ENCODE peak calls at places on chromosomes 7 and 10, in nine cellular contexts. One of them, this sample, is unnamed.

GRCh38 chr7:93374345-93374940 is 142.3 kb downstream of the VPS50 start:
- DNase-seq in upper lobe of right lung: no peak
- DNase-seq in stomach: no peak
- DNase-seq in K562: peak; percentile 21
- DNase-seq in H1: no peak
- DNase-seq in A549: peak; percentile 16
- DNase-seq in sigmoid colon: no peak
- DNase-seq in tibial artery: no peak
- DNase-seq in colonic mucosa: no peak
- DNase-seq in this sample: no peak

GRCh38 chr10:77771851-77772250 is 134.2 kb upstream of the KCNMA1 start:
- DNase-seq in sigmoid colon: no peak
- DNase-seq in upper lobe of right lung: no peak
- DNase-seq in A549: no peak
- DNase-seq in K562: no peak
- DNase-seq in H1: no peak
- DNase-seq in stomach: no peak
- DNase-seq in tibial artery: no peak
- DNase-seq in colonic mucosa: no peak
- DNase-seq in this sample: no peak

GRCh38 chr7:92331508-92331907 is 85.7 kb downstream of the ANKIB1 start:
- DNase-seq in tibial artery: no peak
- DNase-seq in colonic mucosa: no peak
- DNase-seq in stomach: no peak
- DNase-seq in upper lobe of right lung: no peak
- DNase-seq in sigmoid colon: no peak
- DNase-seq in H1: no peak
- DNase-seq in K562: no peak
- DNase-seq in A549: no peak
- DNase-seq in this sample: no peak

GRCh38 chr7:103134866-103135554 is 13.9 kb downstream of the NAPEPLD start:
- DNase-seq in sigmoid colon: no peak
- DNase-seq in upper lobe of right lung: no peak
- DNase-seq in K562: no peak
- DNase-seq in tibial artery: no peak
- DNase-seq in H1: no peak
- DNase-seq in colonic mucosa: no peak
- DNase-seq in stomach: no peak
- DNase-seq in A549: no peak
- DNase-seq in this sample: no peak

GRCh38 chr7:19665399-19666008 is 43.3 kb downstream of the POLR1F start:
- DNase-seq in colonic mucosa: no peak
- DNase-seq in K562: peak; percentile 23
- DNase-seq in stomach: no peak
- DNase-seq in A549: peak; percentile 28
- DNase-seq in sigmoid colon: no peak
- DNase-seq in tibial artery: no peak
- DNase-seq in H1: no peak
- DNase-seq in upper lobe of right lung: no peak
- DNase-seq in this sample: no peak

GRCh38 chr7:34523233-34523918 is 134.6 kb upstream of the NPSR1 start:
- DNase-seq in upper lobe of right lung: no peak
- DNase-seq in tibial artery: no peak
- DNase-seq in stomach: no peak
- DNase-seq in colonic mucosa: no peak
- DNase-seq in H1: no peak
- DNase-seq in A549: no peak
- DNase-seq in K562: no peak
- DNase-seq in sigmoid colon: no peak
- DNase-seq in this sample: no peak

GRCh38 chr7:135169141-135169935 is 1.2 kb downstream of the CYREN start:
- DNase-seq in A549: peak; percentile 71
- DNase-seq in K562: peak; percentile 81
- DNase-seq in colonic mucosa: peak; percentile 50
- DNase-seq in tibial artery: no peak
- DNase-seq in stomach: no peak
- DNase-seq in H1: peak; percentile 50
- DNase-seq in upper lobe of right lung: no peak
- DNase-seq in sigmoid colon: no peak
- DNase-seq in this sample: peak; percentile 58

GRCh38 chr7:107501593-107501992 is 31.7 kb downstream of the GPR22 start:
- DNase-seq in K562: peak; percentile 55
- DNase-seq in tibial artery: no peak
- DNase-seq in upper lobe of right lung: no peak
- DNase-seq in H1: no peak
- DNase-seq in stomach: no peak
- DNase-seq in colonic mucosa: peak; percentile 32
- DNase-seq in sigmoid colon: no peak
- DNase-seq in A549: peak; percentile 18
- DNase-seq in this sample: peak; percentile 62

GRCh38 chr7:121752706-121753105 is 120.3 kb upstream of the PTPRZ1 start:
- DNase-seq in colonic mucosa: no peak
- DNase-seq in stomach: no peak
- DNase-seq in tibial artery: no peak
- DNase-seq in sigmoid colon: no peak
- DNase-seq in A549: no peak
- DNase-seq in H1: no peak
- DNase-seq in K562: no peak
- DNase-seq in upper lobe of right lung: no peak
- DNase-seq in this sample: peak; percentile 1

GRCh38 chr7:5382281-5383041 is 41.2 kb downstream of the TNRC18 start:
- DNase-seq in colonic mucosa: no peak
- DNase-seq in sigmoid colon: peak; percentile 79
- DNase-seq in tibial artery: peak; percentile 38
- DNase-seq in H1: no peak
- DNase-seq in upper lobe of right lung: no peak
- DNase-seq in K562: peak; percentile 69
- DNase-seq in stomach: no peak
- DNase-seq in A549: no peak
- DNase-seq in this sample: no peak

GRCh38 chr10:82238291-82238690 is 363.3 kb downstream of the NRG3 start:
- DNase-seq in stomach: no peak
- DNase-seq in sigmoid colon: no peak
- DNase-seq in upper lobe of right lung: no peak
- DNase-seq in colonic mucosa: no peak
- DNase-seq in tibial artery: no peak
- DNase-seq in K562: no peak
- DNase-seq in A549: no peak
- DNase-seq in H1: no peak
- DNase-seq in this sample: no peak
- H3K9me3 ChIP-seq in stomach: no peaks in the 10 kb centered on the region
- H3K9me3 ChIP-seq in sigmoid colon: no peaks in the 10 kb centered on the region
- H3K9me3 ChIP-seq in upper lobe of right lung: no peaks in the 10 kb centered on the region
- H3K9me3 ChIP-seq in colonic mucosa: no peaks in the 10 kb centered on the region
- H3K9me3 ChIP-seq in tibial artery: no peaks in the 10 kb centered on the region
- H3K9me3 ChIP-seq in K562: no peaks in the 10 kb centered on the region
- H3K9me3 ChIP-seq in A549: peaks cover under 1% of the 10 kb centered on the region
- H3K9me3 ChIP-seq in H1: no peaks in the 10 kb centered on the region
- H3K9me3 ChIP-seq in this sample: no peaks in the 10 kb centered on the region

DNA sequence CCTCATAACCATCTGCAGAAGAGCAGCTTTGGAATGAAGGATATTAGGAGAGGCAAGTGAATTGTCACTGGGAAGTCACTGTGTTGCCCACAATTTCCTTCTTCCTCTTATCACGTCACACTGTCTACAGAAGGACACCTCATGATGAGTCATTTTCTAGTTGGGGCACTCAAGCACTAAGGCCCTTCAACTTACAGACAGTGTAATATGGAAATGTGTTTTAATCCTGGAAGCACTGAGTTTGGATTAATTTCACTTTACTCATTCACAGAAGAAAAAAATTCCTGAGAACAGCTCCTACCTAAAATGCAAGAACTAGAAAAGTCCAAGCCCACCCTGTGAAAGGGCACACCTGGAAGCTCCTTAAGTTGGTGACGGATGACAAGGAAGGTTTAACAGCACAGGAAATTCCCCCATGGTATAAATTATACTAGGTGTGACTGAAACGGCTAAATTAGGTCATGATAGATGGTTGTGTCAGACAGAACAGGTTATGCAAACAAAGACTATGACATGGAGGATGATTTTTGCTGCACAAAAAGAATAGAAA is 56.6 kb downstream of the PARD3 start:
- DNase-seq in tibial artery: no peak
- DNase-seq in A549: peak; percentile 89
- DNase-seq in stomach: no peak
- DNase-seq in K562: peak; percentile 45
- DNase-seq in colonic mucosa: peak; percentile 54
- DNase-seq in H1: no peak
- DNase-seq in upper lobe of right lung: no peak
- DNase-seq in sigmoid colon: no peak
- DNase-seq in this sample: peak; percentile 35
- H3K4me1 ChIP-seq in tibial artery: peaks cover 39% of the 10 kb centered on the region
- H3K4me1 ChIP-seq in A549: peaks cover 87% of the 10 kb centered on the region
- H3K4me1 ChIP-seq in stomach: peaks cover 12% of the 10 kb centered on the region
- H3K4me1 ChIP-seq in K562: peaks cover 2% of the 10 kb centered on the region
- H3K4me1 ChIP-seq in colonic mucosa: peaks cover 9% of the 10 kb centered on the region
- H3K4me1 ChIP-seq in H1: no peaks in the 10 kb centered on the region
- H3K4me1 ChIP-seq in upper lobe of right lung: peaks cover 21% of the 10 kb centered on the region
- H3K4me1 ChIP-seq in sigmoid colon: peaks cover 38% of the 10 kb centered on the region
- H3K4me1 ChIP-seq in this sample: peaks cover 10% of the 10 kb centered on the region

GRCh38 chr7:158143196-158144120 is 444.2 kb downstream of the PTPRN2 start:
- DNase-seq in stomach: no peak
- DNase-seq in A549: no peak
- DNase-seq in tibial artery: no peak
- DNase-seq in upper lobe of right lung: no peak
- DNase-seq in colonic mucosa: no peak
- DNase-seq in K562: no peak
- DNase-seq in sigmoid colon: no peak
- DNase-seq in H1: no peak
- DNase-seq in this sample: no peak

GRCh38 chr7:158142657-158143056 is 445.0 kb downstream of the PTPRN2 start:
- DNase-seq in H1: no peak
- DNase-seq in upper lobe of right lung: no peak
- DNase-seq in stomach: no peak
- DNase-seq in A549: no peak
- DNase-seq in colonic mucosa: no peak
- DNase-seq in K562: no peak
- DNase-seq in sigmoid colon: no peak
- DNase-seq in tibial artery: no peak
- DNase-seq in this sample: no peak

GRCh38 chr7:158141221-158141582 is 446.4 kb downstream of the PTPRN2 start:
- DNase-seq in upper lobe of right lung: no peak
- DNase-seq in sigmoid colon: no peak
- DNase-seq in K562: no peak
- DNase-seq in A549: no peak
- DNase-seq in stomach: no peak
- DNase-seq in H1: no peak
- DNase-seq in tibial artery: no peak
- DNase-seq in colonic mucosa: no peak
- DNase-seq in this sample: no peak

GRCh38 chr7:158141806-158142518 is 445.7 kb downstream of the PTPRN2 start:
- DNase-seq in tibial artery: no peak
- DNase-seq in H1: no peak
- DNase-seq in K562: no peak
- DNase-seq in stomach: no peak
- DNase-seq in colonic mucosa: no peak
- DNase-seq in sigmoid colon: no peak
- DNase-seq in upper lobe of right lung: no peak
- DNase-seq in A549: no peak
- DNase-seq in this sample: no peak

GRCh38 chr7:158145370-158145769 is 442.3 kb downstream of the PTPRN2 start:
- DNase-seq in colonic mucosa: no peak
- DNase-seq in tibial artery: no peak
- DNase-seq in H1: no peak
- DNase-seq in stomach: no peak
- DNase-seq in sigmoid colon: no peak
- DNase-seq in upper lobe of right lung: no peak
- DNase-seq in A549: no peak
- DNase-seq in K562: no peak
- DNase-seq in this sample: no peak
- H3K9me3 ChIP-seq in colonic mucosa: no peaks in the 10 kb centered on the region
- H3K9me3 ChIP-seq in tibial artery: no peaks in the 10 kb centered on the region
- H3K9me3 ChIP-seq in H1: peaks cover 20% of the 10 kb centered on the region
- H3K9me3 ChIP-seq in stomach: no peaks in the 10 kb centered on the region
- H3K9me3 ChIP-seq in sigmoid colon: no peaks in the 10 kb centered on the region
- H3K9me3 ChIP-seq in upper lobe of right lung: no peaks in the 10 kb centered on the region
- H3K9me3 ChIP-seq in A549: peaks cover 13% of the 10 kb centered on the region
- H3K9me3 ChIP-seq in K562: peaks cover 10% of the 10 kb centered on the region
- H3K9me3 ChIP-seq in this sample: peaks cover 7% of the 10 kb centered on the region

GRCh38 chr7:76303057-76303828 is 770 bp downstream of the HSPB1 start:
- DNase-seq in tibial artery: peak; percentile 82
- DNase-seq in A549: peak; percentile 86
- DNase-seq in stomach: peak; percentile 85
- DNase-seq in H1: peak; percentile 93
- DNase-seq in K562: peak; percentile 93
- DNase-seq in colonic mucosa: peak; percentile 92
- DNase-seq in upper lobe of right lung: peak; percentile 94
- DNase-seq in sigmoid colon: peak; percentile 94
- DNase-seq in this sample: peak; percentile 89
- H3K4me1 ChIP-seq in tibial artery: peaks cover 64% of the 10 kb centered on the region
- H3K4me1 ChIP-seq in A549: peaks cover 61% of the 10 kb centered on the region
- H3K4me1 ChIP-seq in stomach: peaks cover 45% of the 10 kb centered on the region
- H3K4me1 ChIP-seq in H1: no peaks in the 10 kb centered on the region
- H3K4me1 ChIP-seq in K562: peaks cover 17% of the 10 kb centered on the region
- H3K4me1 ChIP-seq in colonic mucosa: peaks cover 3% of the 10 kb centered on the region
- H3K4me1 ChIP-seq in upper lobe of right lung: peaks cover 28% of the 10 kb centered on the region
- H3K4me1 ChIP-seq in sigmoid colon: peaks cover 44% of the 10 kb centered on the region
- H3K4me1 ChIP-seq in this sample: peaks cover 21% of the 10 kb centered on the region

DNA sequence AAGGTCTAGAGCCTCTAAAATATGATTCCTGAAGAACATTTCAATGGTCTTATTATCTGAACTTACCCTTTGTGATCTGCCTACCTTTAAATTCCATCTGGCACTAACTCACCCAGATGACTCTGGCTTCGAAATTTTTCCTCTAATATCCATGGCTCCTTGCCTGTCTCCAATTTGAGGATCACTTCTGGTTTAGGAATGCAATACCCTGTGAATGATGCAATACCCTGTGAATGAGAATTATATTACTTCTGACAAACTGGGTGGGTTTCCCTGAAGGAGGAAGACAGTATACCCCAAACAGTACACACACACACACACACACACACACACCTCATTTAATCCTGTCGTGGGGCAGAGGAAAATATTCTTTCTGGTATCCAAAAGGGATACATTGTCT is 115.3 kb downstream of the ZNF33B start:
- DNase-seq in sigmoid colon: no peak
- DNase-seq in colonic mucosa: no peak
- DNase-seq in tibial artery: no peak
- DNase-seq in K562: no peak
- DNase-seq in upper lobe of right lung: no peak
- DNase-seq in stomach: no peak
- DNase-seq in H1: no peak
- DNase-seq in A549: no peak
- DNase-seq in this sample: no peak
- H3K9me3 ChIP-seq in sigmoid colon: peaks cover 68% of the 10 kb centered on the region
- H3K9me3 ChIP-seq in colonic mucosa: peaks cover 2% of the 10 kb centered on the region
- H3K9me3 ChIP-seq in tibial artery: peaks cover 13% of the 10 kb centered on the region
- H3K9me3 ChIP-seq in K562: peaks cover 39% of the 10 kb centered on the region
- H3K9me3 ChIP-seq in upper lobe of right lung: peaks cover 62% of the 10 kb centered on the region
- H3K9me3 ChIP-seq in stomach: peaks cover 65% of the 10 kb centered on the region
- H3K9me3 ChIP-seq in H1: peaks cover 54% of the 10 kb centered on the region
- H3K9me3 ChIP-seq in A549: peaks cover 66% of the 10 kb centered on the region
- H3K9me3 ChIP-seq in this sample: peaks cover 86% of the 10 kb centered on the region